ENCODE peak calls at places on chromosomes 16 and 17, in four cellular contexts. One of them, this sample, is unnamed.

GRCh38 chr16:49078104-49078503 is 203.5 kb downstream of the CBLN1 start:
- DNase-seq in HFFc6: no peak
- DNase-seq in Peyer's patch: no peak
- DNase-seq in fibroblast of the aortic adventitia: no peak
- DNase-seq in this sample: no peak

GRCh38 chr17:34307110-34307509 is 12.1 kb upstream of the CCL8 start:
- DNase-seq in HFFc6: no peak
- DNase-seq in Peyer's patch: no peak
- DNase-seq in fibroblast of the aortic adventitia: peak; percentile 87
- DNase-seq in this sample: no peak

GRCh38 chr17:5209396-5209795 is 17.7 kb upstream of the ZNF594 start:
- DNase-seq in HFFc6: peak; percentile 52
- DNase-seq in Peyer's patch: no peak
- DNase-seq in fibroblast of the aortic adventitia: peak; percentile 58
- DNase-seq in this sample: no peak

GRCh38 chr17:81401727-81402529 is 6.7 kb downstream of the BAHCC1 start:
- DNase-seq in HFFc6: no peak
- DNase-seq in Peyer's patch: no peak
- DNase-seq in fibroblast of the aortic adventitia: peak; percentile 57
- DNase-seq in this sample: no peak

GRCh38 chr16:66295761-66296546 is 70.5 kb upstream of the CDH5 start:
- DNase-seq in HFFc6: no peak
- DNase-seq in Peyer's patch: no peak
- DNase-seq in fibroblast of the aortic adventitia: no peak
- DNase-seq in this sample: no peak

GRCh38 chr17:68491864-68492263 is 20.4 kb upstream of the PRKAR1A start:
- DNase-seq in HFFc6: no peak
- DNase-seq in Peyer's patch: no peak
- DNase-seq in fibroblast of the aortic adventitia: no peak
- DNase-seq in this sample: peak; percentile 63

GRCh38 chr16:72247821-72248253 is 75.9 kb upstream of the PMFBP1 start:
- DNase-seq in HFFc6: peak; percentile 8
- DNase-seq in Peyer's patch: no peak
- DNase-seq in fibroblast of the aortic adventitia: peak; percentile 66
- DNase-seq in this sample: no peak

GRCh38 chr16:56421976-56422669 is 3.2 kb downstream of the AMFR start:
- DNase-seq in HFFc6: no peak
- DNase-seq in Peyer's patch: no peak
- DNase-seq in fibroblast of the aortic adventitia: no peak
- DNase-seq in this sample: no peak

GRCh38 chr16:9082422-9082821 is 9.0 kb upstream of the HAPSTR1 start:
- DNase-seq in HFFc6: no peak
- DNase-seq in Peyer's patch: no peak
- DNase-seq in fibroblast of the aortic adventitia: no peak
- DNase-seq in this sample: no peak

GRCh38 chr16:19991614-19992013 is 82.1 kb downstream of the GPR139 start:
- DNase-seq in HFFc6: no peak
- DNase-seq in Peyer's patch: no peak
- DNase-seq in fibroblast of the aortic adventitia: no peak
- DNase-seq in this sample: no peak

GRCh38 chr16:84040206-84040822 is 2.3 kb downstream of the SLC38A8 start:
- DNase-seq in HFFc6: no peak
- DNase-seq in Peyer's patch: no peak
- DNase-seq in fibroblast of the aortic adventitia: no peak
- DNase-seq in this sample: peak; percentile 13

GRCh38 chr16:57708168-57708567 is 13.6 kb downstream of the DRC7 start:
- DNase-seq in HFFc6: no peak
- DNase-seq in Peyer's patch: no peak
- DNase-seq in fibroblast of the aortic adventitia: no peak
- DNase-seq in this sample: no peak

GRCh38 chr17:8896087-8896486 is 28.6 kb upstream of the PIK3R6 start:
- DNase-seq in HFFc6: no peak
- DNase-seq in Peyer's patch: no peak
- DNase-seq in fibroblast of the aortic adventitia: no peak
- DNase-seq in this sample: no peak

GRCh38 chr17:29573871-29574731 is 5.6 kb downstream of the TP53I13 start:
- DNase-seq in HFFc6: no peak
- DNase-seq in Peyer's patch: no peak
- DNase-seq in fibroblast of the aortic adventitia: no peak
- DNase-seq in this sample: peak; percentile 27

GRCh38 chr17:6279659-6280058 is 155.3 kb downstream of the AIPL1 start:
- DNase-seq in HFFc6: no peak
- DNase-seq in Peyer's patch: no peak
- DNase-seq in fibroblast of the aortic adventitia: no peak
- DNase-seq in this sample: no peak

GRCh38 chr16:50602531-50603205 is 54.5 kb downstream of the NKD1 start:
- DNase-seq in HFFc6: no peak
- DNase-seq in Peyer's patch: peak; percentile 29
- DNase-seq in fibroblast of the aortic adventitia: no peak
- DNase-seq in this sample: peak; percentile 48

GRCh38 chr17:1055231-1055630 is 58.3 kb downstream of the TIMM22 start:
- DNase-seq in HFFc6: no peak
- DNase-seq in Peyer's patch: no peak
- DNase-seq in fibroblast of the aortic adventitia: no peak
- DNase-seq in this sample: peak; percentile 8

GRCh38 chr17:55496094-55496881 is 15.0 kb downstream of the SMIM36 start:
- DNase-seq in HFFc6: peak; percentile 4
- DNase-seq in Peyer's patch: no peak
- DNase-seq in fibroblast of the aortic adventitia: peak; percentile 87
- DNase-seq in this sample: no peak

GRCh38 chr16:12951392-12951791 is 50.0 kb downstream of the SHISA9 start:
- DNase-seq in HFFc6: no peak
- DNase-seq in Peyer's patch: no peak
- DNase-seq in fibroblast of the aortic adventitia: no peak
- DNase-seq in this sample: no peak

GRCh38 chr17:34567665-34568064 is 11.7 kb upstream of the TMEM132E start:
- DNase-seq in HFFc6: no peak
- DNase-seq in Peyer's patch: no peak
- DNase-seq in fibroblast of the aortic adventitia: no peak
- DNase-seq in this sample: no peak

GRCh38 chr17:57080708-57081107 is 4.3 kb upstream of the AKAP1 start:
- DNase-seq in HFFc6: no peak
- DNase-seq in Peyer's patch: no peak
- DNase-seq in fibroblast of the aortic adventitia: peak; percentile 15
- DNase-seq in this sample: no peak

GRCh38 chr16:72261127-72261526 is 89.2 kb upstream of the PMFBP1 start:
- DNase-seq in HFFc6: no peak
- DNase-seq in Peyer's patch: no peak
- DNase-seq in fibroblast of the aortic adventitia: no peak
- DNase-seq in this sample: no peak

GRCh38 chr16:18050777-18051176 is 285.8 kb downstream of the NPIPA8 start:
- DNase-seq in HFFc6: no peak
- DNase-seq in Peyer's patch: no peak
- DNase-seq in fibroblast of the aortic adventitia: no peak
- DNase-seq in this sample: peak; percentile 46

GRCh38 chr17:41666708-41667279 is 21.9 kb upstream of the EIF1 start:
- DNase-seq in HFFc6: peak; percentile 43
- DNase-seq in Peyer's patch: peak; percentile 87
- DNase-seq in fibroblast of the aortic adventitia: peak; percentile 69
- DNase-seq in this sample: peak; percentile 93

GRCh38 chr17:80775863-80776262 is 215.8 kb upstream of the CHMP6 start:
- DNase-seq in HFFc6: no peak
- DNase-seq in Peyer's patch: no peak
- DNase-seq in fibroblast of the aortic adventitia: no peak
- DNase-seq in this sample: no peak

GRCh38 chr16:21167929-21168602 is 9.6 kb downstream of the LDAF1 start:
- DNase-seq in HFFc6: no peak
- DNase-seq in Peyer's patch: no peak
- DNase-seq in fibroblast of the aortic adventitia: no peak
- DNase-seq in this sample: no peak

GRCh38 chr16:81917375-81917774 is 93.9 kb downstream of the SDR42E1 start:
- DNase-seq in HFFc6: no peak
- DNase-seq in Peyer's patch: no peak
- DNase-seq in fibroblast of the aortic adventitia: no peak
- DNase-seq in this sample: no peak

GRCh38 chr16:79582789-79583188 is 17.7 kb downstream of the MAF start:
- DNase-seq in HFFc6: no peak
- DNase-seq in Peyer's patch: no peak
- DNase-seq in fibroblast of the aortic adventitia: no peak
- DNase-seq in this sample: no peak

GRCh38 chr17:73397856-73398540 is 86.2 kb upstream of the CDC42EP4 start:
- DNase-seq in HFFc6: no peak
- DNase-seq in Peyer's patch: no peak
- DNase-seq in fibroblast of the aortic adventitia: no peak
- DNase-seq in this sample: no peak

GRCh38 chr17:49180303-49180702 is 30.1 kb downstream of the GNGT2 start:
- DNase-seq in HFFc6: peak; percentile 47
- DNase-seq in Peyer's patch: peak; percentile 75
- DNase-seq in fibroblast of the aortic adventitia: peak; percentile 69
- DNase-seq in this sample: peak; percentile 73

GRCh38 chr16:86751081-86752030 is 173.0 kb downstream of the FOXL1 start:
- DNase-seq in HFFc6: peak; percentile 78
- DNase-seq in Peyer's patch: no peak
- DNase-seq in fibroblast of the aortic adventitia: peak; percentile 84
- DNase-seq in this sample: no peak

GRCh38 chr16:10373556-10373955 is 12.3 kb upstream of the ATF7IP2 start:
- DNase-seq in HFFc6: no peak
- DNase-seq in Peyer's patch: no peak
- DNase-seq in fibroblast of the aortic adventitia: no peak
- DNase-seq in this sample: no peak

GRCh38 chr16:10370096-10370726 is 15.7 kb upstream of the ATF7IP2 start:
- DNase-seq in HFFc6: no peak
- DNase-seq in Peyer's patch: no peak
- DNase-seq in fibroblast of the aortic adventitia: no peak
- DNase-seq in this sample: no peak

GRCh38 chr16:10371592-10371991 is 14.3 kb upstream of the ATF7IP2 start:
- DNase-seq in HFFc6: no peak
- DNase-seq in Peyer's patch: no peak
- DNase-seq in fibroblast of the aortic adventitia: no peak
- DNase-seq in this sample: no peak

GRCh38 chr16:10367616-10368188 is 18.2 kb upstream of the ATF7IP2 start:
- DNase-seq in HFFc6: no peak
- DNase-seq in Peyer's patch: no peak
- DNase-seq in fibroblast of the aortic adventitia: no peak
- DNase-seq in this sample: no peak

DNA sequence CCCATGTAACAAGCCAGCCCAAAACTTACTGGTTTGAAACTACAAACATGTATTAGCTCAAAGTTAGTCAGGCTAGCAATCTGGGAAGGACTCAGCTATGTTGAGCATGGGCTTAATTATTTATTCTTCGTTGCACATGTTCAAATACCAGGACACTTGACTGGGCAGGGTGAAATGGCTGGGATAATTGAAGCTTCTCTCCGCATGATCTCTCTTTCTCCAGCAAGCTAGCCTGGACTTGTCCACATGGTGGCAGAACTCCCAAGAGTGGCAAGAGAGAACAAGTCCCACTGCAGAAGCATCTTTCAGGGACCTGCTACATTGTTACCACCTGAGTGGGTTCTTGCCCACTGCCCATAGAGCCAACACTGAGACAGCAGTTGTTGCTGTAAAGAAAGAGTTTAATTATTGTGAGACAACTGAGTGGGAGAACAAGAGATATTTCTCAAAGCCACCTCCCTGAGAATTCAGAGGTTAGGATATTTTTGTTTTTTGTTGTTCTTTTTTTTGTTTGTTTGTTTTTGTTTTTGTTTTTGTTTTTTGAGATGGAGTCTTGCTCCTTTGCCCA is 16.8 kb upstream of the ATF7IP2 start:
- DNase-seq in HFFc6: no peak
- DNase-seq in Peyer's patch: no peak
- DNase-seq in fibroblast of the aortic adventitia: no peak
- DNase-seq in this sample: no peak
- TF ChIP-seq CTCF in HFFc6: no peak
- TF ChIP-seq CTCF in Peyer's patch: no peak
- TF ChIP-seq CTCF in fibroblast of the aortic adventitia: no peak
- TF ChIP-seq CTCF in this sample: no peak

DNA sequence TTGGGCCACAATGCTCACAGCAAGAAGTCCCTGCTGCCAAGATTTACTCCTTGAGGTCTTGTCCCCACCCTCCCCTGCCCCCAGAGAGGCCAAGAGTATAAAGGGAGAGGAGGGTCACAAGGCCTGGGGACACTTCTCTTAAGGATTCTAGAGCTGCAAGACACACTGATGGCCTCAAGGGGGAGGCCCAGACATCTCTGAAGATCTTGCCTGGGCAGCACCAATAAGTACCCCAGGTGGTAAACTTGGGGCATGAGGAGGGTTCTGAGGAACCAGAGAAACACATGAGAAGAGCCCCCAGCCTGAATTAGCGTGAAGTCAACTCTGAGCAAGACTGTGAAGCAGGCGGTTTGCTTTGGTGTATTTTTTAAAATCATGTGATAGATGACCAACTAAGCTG is 26.8 kb upstream of the MTMR4 start:
- DNase-seq in HFFc6: no peak
- DNase-seq in Peyer's patch: no peak
- DNase-seq in fibroblast of the aortic adventitia: no peak
- DNase-seq in this sample: no peak
- TF ChIP-seq CTCF in HFFc6: peak; percentile 56
- TF ChIP-seq CTCF in Peyer's patch: no peak
- TF ChIP-seq CTCF in fibroblast of the aortic adventitia: peak; percentile 26
- TF ChIP-seq CTCF in this sample: no peak

DNA sequence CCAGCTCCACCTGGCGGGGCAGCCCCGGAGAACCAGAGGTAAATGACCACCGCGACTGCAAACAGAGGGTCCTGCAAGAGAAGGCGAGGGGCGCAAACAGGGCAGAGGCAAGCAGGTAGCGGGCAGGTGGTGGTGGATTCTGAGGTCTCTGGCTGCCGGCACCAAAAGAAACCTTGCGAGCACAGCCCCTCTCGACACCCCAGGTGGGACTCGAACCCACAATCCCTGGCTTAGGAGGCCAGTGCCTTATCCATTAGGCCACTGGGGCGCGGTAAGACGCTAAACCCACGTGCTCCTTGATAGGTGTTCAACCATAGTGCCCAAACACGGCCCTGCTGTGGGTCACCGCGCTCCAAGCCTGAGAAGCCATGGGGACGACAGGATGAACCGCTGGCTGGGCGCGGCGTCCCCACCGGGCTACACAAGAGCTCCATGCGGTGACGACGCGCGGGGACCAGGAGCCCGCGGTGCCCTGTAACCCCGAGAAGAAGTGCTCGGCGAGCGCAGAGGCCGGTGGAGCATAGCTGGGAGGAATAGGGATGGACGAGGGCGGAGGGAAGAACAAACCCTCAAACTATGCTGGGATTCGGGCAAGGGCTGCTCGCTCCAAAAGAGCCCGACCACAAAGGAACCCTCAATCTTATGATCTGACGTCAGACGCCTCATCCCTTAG is 12.4 kb downstream of the ATP5PD start:
- DNase-seq in HFFc6: peak; percentile 84
- DNase-seq in Peyer's patch: peak; percentile 83
- DNase-seq in fibroblast of the aortic adventitia: peak; percentile 87
- DNase-seq in this sample: peak; percentile 89
- TF ChIP-seq CTCF in HFFc6: peak; percentile 52
- TF ChIP-seq CTCF in Peyer's patch: no peak
- TF ChIP-seq CTCF in fibroblast of the aortic adventitia: peak; percentile 27
- TF ChIP-seq CTCF in this sample: no peak

GRCh38 chr16:31071861-31072260 is 2.2 kb downstream of the ZNF668 start:
- DNase-seq in HFFc6: peak; percentile 81
- DNase-seq in Peyer's patch: no peak
- DNase-seq in fibroblast of the aortic adventitia: peak; percentile 89
- DNase-seq in this sample: no peak

GRCh38 chr16:31074073-31074813 is at the start of the genes ZNF646 and ZNF668:
- DNase-seq in HFFc6: peak; percentile 99
- DNase-seq in Peyer's patch: peak; percentile 99
- DNase-seq in fibroblast of the aortic adventitia: peak; percentile 99
- DNase-seq in this sample: peak; percentile 99

GRCh38 chr16:31073823-31074072 is 292 bp downstream of the ZNF668 start:
- DNase-seq in HFFc6: no peak
- DNase-seq in Peyer's patch: no peak
- DNase-seq in fibroblast of the aortic adventitia: no peak
- DNase-seq in this sample: no peak

GRCh38 chr16:31073073-31073822 is 792 bp downstream of the ZNF668 start:
- DNase-seq in HFFc6: peak; percentile 83
- DNase-seq in Peyer's patch: peak; percentile 92
- DNase-seq in fibroblast of the aortic adventitia: peak; percentile 88
- DNase-seq in this sample: peak; percentile 97

GRCh38 chr16:31072540-31073072 is 1.4 kb downstream of the ZNF668 start:
- DNase-seq in HFFc6: peak; percentile 45
- DNase-seq in Peyer's patch: peak; percentile 33
- DNase-seq in fibroblast of the aortic adventitia: peak; percentile 42
- DNase-seq in this sample: no peak
- TF ChIP-seq CTCF in HFFc6: peak; percentile 11
- TF ChIP-seq CTCF in Peyer's patch: no peak
- TF ChIP-seq CTCF in fibroblast of the aortic adventitia: no peak
- TF ChIP-seq CTCF in this sample: no peak